ENCODE peak calls at places on chromosomes 11 and 22, in nine cellular contexts. S, Y, O, N, H, B, A, M and Q are unnamed samples.

GRCh38 chr11:110128161-110128560 is 35.0 kb downstream of the ZC3H12C start:
- DNase-seq in S (no peak), B (peak), N (no peak), Y (no peak), A (peak), H (no peak), O (no peak), M (no peak), Q (no peak)

GRCh38 chr22:37303821-37304274 is 21.5 kb downstream of the CYTH4 start:
- DNase-seq in O (no peak), B (peak), H (no peak), S (no peak), M (no peak), N (peak), A (peak), Y (no peak), Q (peak)

GRCh38 chr11:8832571-8833260 is 78.3 kb upstream of the AKIP1 start:
- DNase-seq in Y (no peak), M (no peak), O (peak), N (peak), H (no peak), A (peak), B (peak), S (no peak), Q (peak)

GRCh38 chr22:31099841-31100761 is 7.3 kb downstream of the SELENOM start:
- DNase-seq in M (no peak), O (no peak), S (no peak), A (no peak), B (no peak), Y (no peak), N (no peak), H (no peak), Q (no peak)

GRCh38 chr11:7605544-7605943 is 67.8 kb downstream of the CYB5R2 start:
- DNase-seq in S (no peak), B (peak), N (no peak), H (no peak), M (no peak), A (no peak), O (no peak), Y (no peak), Q (peak)

GRCh38 chr11:10350341-10350740 is 45.5 kb downstream of the ADM start:
- DNase-seq in A (peak), O (no peak), N (peak), B (peak), M (no peak), S (no peak), H (no peak), Y (no peak), Q (peak)

GRCh38 chr11:119206512-119207299 is 567 bp downstream of the CBL start:
- DNase-seq in M (peak), B (no peak), N (no peak), Y (peak), S (peak), O (no peak), H (peak), A (peak), Q (peak)

GRCh38 chr22:43471186-43471585 is 59.4 kb downstream of the MPPED1 start:
- DNase-seq in H (no peak), B (no peak), N (no peak), S (no peak), O (no peak), M (no peak), A (no peak), Y (no peak), Q (no peak)

GRCh38 chr22:37243402-37244113 is 511 bp downstream of the RAC2 start:
- DNase-seq in H (no peak), M (no peak), Y (no peak), O (no peak), A (no peak), S (no peak), B (no peak), N (no peak), Q (no peak)

GRCh38 chr22:43220625-43221380 is 33.9 kb upstream of the TTLL12 start:
- DNase-seq in O (no peak), Y (no peak), A (no peak), N (no peak), M (no peak), S (no peak), B (no peak), H (no peak), Q (no peak)

GRCh38 chr22:39773503-39773902 is 120.1 kb downstream of the ENTHD1 start:
- DNase-seq in O (no peak), N (no peak), H (no peak), M (no peak), A (no peak), Y (no peak), S (no peak), B (no peak), Q (no peak)

GRCh38 chr22:32206774-32207758 is 2.2 kb upstream of the RFPL2 start:
- DNase-seq in H (no peak), S (peak), A (peak), N (peak), M (peak), B (peak), Y (no peak), O (peak), Q (peak)

GRCh38 chr11:73578786-73579185 is 19.1 kb downstream of the FAM168A start:
- DNase-seq in B (no peak), N (peak), H (no peak), A (no peak), S (no peak), Y (no peak), M (no peak), O (no peak), Q (no peak)

GRCh38 chr22:50346415-50346945 is 3.4 kb downstream of the PPP6R2 start:
- DNase-seq in B (no peak), N (no peak), A (no peak), O (no peak), H (no peak), Y (no peak), M (no peak), S (no peak), Q (no peak)

GRCh38 chr11:14380947-14381555 is 22.1 kb upstream of the RRAS2 start:
- DNase-seq in Y (peak), O (no peak), N (peak), H (peak), S (peak), M (peak), A (no peak), B (peak), Q (peak)

GRCh38 chr11:6022954-6023353 is 7.6 kb downstream of the OR56A1 start:
- DNase-seq in A (peak), M (no peak), O (peak), N (peak), B (peak), S (peak), Y (no peak), H (no peak), Q (peak)

GRCh38 chr11:14118047-14118446 is 155.5 kb downstream of the SPON1 start:
- DNase-seq in B (no peak), Y (no peak), H (no peak), M (no peak), N (no peak), S (no peak), A (no peak), O (no peak), Q (no peak)

GRCh38 chr22:44493206-44493605 is 4.8 kb downstream of the RTL6 start:
- DNase-seq in A (no peak), S (no peak), H (no peak), O (no peak), M (no peak), B (no peak), N (no peak), Y (no peak), Q (no peak)

GRCh38 chr11:125110506-125110905 is 920 bp downstream of the TMEM218 start:
- DNase-seq in M (no peak), B (no peak), H (no peak), A (peak), Y (no peak), N (no peak), O (no peak), S (no peak), Q (no peak)

GRCh38 chr22:19663286-19663815 is 51.0 kb upstream of the SEPTIN5 start:
- DNase-seq in N (peak), Y (peak), M (peak), B (peak), H (peak), A (peak), S (peak), O (no peak), Q (peak)

GRCh38 chr22:23384899-23385298 is 195.2 kb downstream of the IGLL1 start:
- DNase-seq in B (no peak), M (no peak), A (no peak), Y (no peak), N (no peak), O (no peak), H (no peak), S (no peak), Q (no peak)

GRCh38 chr22:47398921-47399790 is 636.7 kb downstream of the TBC1D22A start:
- DNase-seq in O (no peak), M (no peak), N (no peak), Y (no peak), H (no peak), S (no peak), B (no peak), A (no peak), Q (no peak)

GRCh38 chr11:125724125-125724524 is 22.0 kb upstream of the PATE1 start:
- DNase-seq in B (peak), S (no peak), H (no peak), O (no peak), M (no peak), A (peak), Y (no peak), N (peak), Q (no peak)

DNA sequence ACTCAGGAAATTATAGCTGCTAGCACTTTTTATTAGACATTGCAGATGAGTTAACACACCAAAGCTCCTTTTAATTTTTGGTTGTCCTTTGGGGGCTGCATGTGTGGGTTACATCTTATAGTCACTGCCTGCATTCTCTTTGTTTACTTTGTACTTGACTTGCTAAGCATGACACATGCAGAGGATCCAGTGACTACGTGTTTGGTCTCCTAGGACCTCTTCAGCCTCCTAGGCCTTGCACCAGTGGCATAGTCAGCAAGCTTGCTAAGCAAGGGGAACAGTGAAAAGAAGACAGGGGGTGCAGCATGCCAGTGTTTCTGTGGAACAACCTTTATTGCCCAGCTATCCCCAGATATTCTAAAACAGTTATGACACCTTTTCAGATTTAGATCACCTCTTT is 108.2 kb downstream of the PAX6 start:
- DNase-seq in A (peak), S (no peak), B (peak), Y (no peak), N (no peak), H (no peak), M (no peak), O (no peak), Q (no peak)
- TF ChIP-seq CTCF in A (no peak), S (no peak), B (no peak), Y (no peak), N (no peak), H (no peak), M (no peak), O (no peak), Q (no peak)

DNA sequence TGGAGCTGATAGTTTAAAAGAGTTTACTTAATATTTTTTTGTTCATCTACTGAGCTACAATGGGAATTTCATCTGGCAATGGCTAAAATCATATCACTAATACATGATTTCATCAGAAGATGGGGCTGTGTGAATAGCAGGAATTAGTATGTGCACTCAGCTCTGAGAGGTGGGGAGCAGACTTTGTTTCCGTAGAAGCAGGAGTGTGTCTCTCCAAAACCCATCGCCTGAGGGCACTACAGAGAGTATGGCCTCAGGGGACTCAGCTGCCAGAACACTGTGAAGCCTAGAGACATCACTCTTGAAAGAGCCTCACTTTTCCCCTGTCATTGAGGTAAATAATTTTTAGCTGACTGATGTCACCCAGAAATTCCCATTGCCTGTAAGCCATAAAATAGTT is 261.4 kb upstream of the ISX start:
- DNase-seq in A (no peak), M (no peak), Y (no peak), H (no peak), S (peak), O (no peak), B (no peak), N (no peak), Q (no peak)
- TF ChIP-seq CTCF in A (no peak), M (no peak), Y (no peak), H (no peak), S (no peak), O (peak), B (no peak), N (no peak), Q (no peak)

GRCh38 chr11:26480041-26480440 is 92.0 kb downstream of the MUC15 start:
- DNase-seq in N (no peak), B (no peak), S (no peak), M (no peak), H (no peak), Y (no peak), O (no peak), A (peak), Q (no peak)
- TF ChIP-seq CTCF in N (no peak), B (no peak), S (no peak), M (no peak), H (no peak), Y (no peak), O (no peak), A (no peak), Q (no peak)

GRCh38 chr11:120646206-120646605 is 134.7 kb downstream of the GRIK4 start:
- DNase-seq in B (no peak), O (no peak), A (no peak), N (no peak), S (no peak), Y (no peak), H (no peak), M (no peak), Q (no peak)
- TF ChIP-seq CTCF in B (no peak), O (no peak), A (no peak), N (no peak), S (no peak), Y (no peak), H (no peak), M (no peak), Q (no peak)

GRCh38 chr11:38824573-38824972 is 2226.5 kb upstream of the RAG2 start:
- DNase-seq in H (no peak), A (no peak), B (no peak), O (no peak), N (peak), M (no peak), S (peak), Y (no peak), Q (no peak)
- TF ChIP-seq CTCF in H (no peak), A (no peak), B (no peak), O (peak), N (peak), M (no peak), S (peak), Y (no peak), Q (no peak)

DNA sequence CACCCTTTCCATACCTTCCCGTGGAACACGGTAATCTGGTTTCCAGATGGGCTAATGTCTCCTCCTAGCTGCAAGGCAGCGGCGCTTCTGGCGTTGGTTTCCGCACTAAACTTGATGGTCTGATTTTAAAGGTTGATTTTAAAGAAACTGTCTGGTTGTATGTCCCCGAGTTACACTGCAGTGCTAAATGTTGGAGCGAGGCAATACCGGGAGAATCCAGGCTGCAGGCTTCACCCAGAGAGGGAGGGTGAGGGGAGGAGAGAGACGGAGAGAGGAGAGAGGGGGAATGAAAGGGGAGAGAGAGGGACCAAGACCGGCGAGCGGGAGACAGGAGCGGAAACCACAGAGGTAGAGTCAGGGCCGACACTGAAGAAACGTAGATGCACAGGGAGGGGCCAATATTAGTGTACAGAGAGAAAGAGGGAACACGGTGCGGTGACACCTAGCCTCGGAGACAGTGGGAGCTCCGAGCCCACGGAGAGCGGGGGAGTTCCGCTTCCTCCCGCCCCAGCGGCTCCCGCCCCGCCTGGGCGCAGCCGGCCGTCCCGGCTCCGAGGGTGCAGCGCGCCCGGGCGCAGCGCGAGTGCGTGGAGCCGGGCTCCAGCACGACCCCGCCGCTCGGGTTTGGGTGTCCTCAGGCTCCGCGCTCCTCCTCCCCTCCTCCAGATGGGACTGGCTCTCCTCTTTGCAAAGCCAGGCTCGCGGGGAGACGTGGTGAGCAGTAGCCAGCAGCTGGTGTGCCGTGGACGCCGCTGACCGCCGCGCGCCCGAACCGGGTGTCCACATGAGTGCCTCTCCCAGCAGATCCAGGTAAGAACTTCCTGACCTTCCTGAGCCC is 71.9 kb upstream of the GRAMD1B start:
- DNase-seq in H (peak), O (no peak), N (peak), Y (peak), A (peak), M (peak), B (peak), S (peak), Q (no peak)
- TF ChIP-seq CTCF in H (no peak), O (peak), N (no peak), Y (peak), A (peak), M (no peak), B (peak), S (peak), Q (no peak)